ENCODE peak calls at places on chromosome 15, in eight cellular contexts. One of them, this sample, is unnamed.

GRCh38 chr15:82802497-82802896 is 3.4 kb downstream of the FSD2 start:
- DNase-seq in cardiac muscle cell: no peak
- DNase-seq in stomach: no peak
- DNase-seq in mammary epithelial cell: no peak
- DNase-seq in uterus: no peak
- DNase-seq in psoas muscle: no peak
- DNase-seq in CD8-positive, alpha-beta T cell: no peak
- DNase-seq in RWPE1: no peak
- DNase-seq in this sample: no peak

GRCh38 chr15:100241572-100242479 is 99.9 kb downstream of the ADAMTS17 start:
- DNase-seq in cardiac muscle cell: no peak
- DNase-seq in stomach: no peak
- DNase-seq in mammary epithelial cell: peak; percentile 72
- DNase-seq in uterus: no peak
- DNase-seq in RWPE1: peak; percentile 55
- DNase-seq in psoas muscle: peak; percentile 41
- DNase-seq in CD8-positive, alpha-beta T cell: no peak
- DNase-seq in this sample: no peak

GRCh38 chr15:45892182-45892581 is 257.4 kb downstream of the SQOR start:
- DNase-seq in psoas muscle: no peak
- DNase-seq in uterus: peak; percentile 51
- DNase-seq in mammary epithelial cell: peak; percentile 48
- DNase-seq in CD8-positive, alpha-beta T cell: no peak
- DNase-seq in stomach: no peak
- DNase-seq in cardiac muscle cell: no peak
- DNase-seq in RWPE1: peak; percentile 18
- DNase-seq in this sample: peak; percentile 15

GRCh38 chr15:81239190-81239589 is 42.5 kb downstream of the IL16 start:
- DNase-seq in psoas muscle: no peak
- DNase-seq in uterus: no peak
- DNase-seq in RWPE1: no peak
- DNase-seq in stomach: no peak
- DNase-seq in CD8-positive, alpha-beta T cell: no peak
- DNase-seq in cardiac muscle cell: no peak
- DNase-seq in mammary epithelial cell: no peak
- DNase-seq in this sample: no peak

GRCh38 chr15:80031841-80032240 is 27.6 kb upstream of the ZFAND6 start:
- DNase-seq in RWPE1: peak; percentile 34
- DNase-seq in psoas muscle: no peak
- DNase-seq in stomach: no peak
- DNase-seq in uterus: no peak
- DNase-seq in CD8-positive, alpha-beta T cell: no peak
- DNase-seq in cardiac muscle cell: no peak
- DNase-seq in mammary epithelial cell: peak; percentile 30
- DNase-seq in this sample: no peak

GRCh38 chr15:39213385-39213840 is 367.5 kb upstream of the THBS1 start:
- DNase-seq in RWPE1: no peak
- DNase-seq in CD8-positive, alpha-beta T cell: no peak
- DNase-seq in cardiac muscle cell: peak; percentile 94
- DNase-seq in psoas muscle: no peak
- DNase-seq in uterus: no peak
- DNase-seq in stomach: peak; percentile 38
- DNase-seq in mammary epithelial cell: peak; percentile 98
- DNase-seq in this sample: no peak

GRCh38 chr15:66723826-66724731 is 22.0 kb downstream of the SMAD6 start:
- DNase-seq in uterus: no peak
- DNase-seq in psoas muscle: no peak
- DNase-seq in CD8-positive, alpha-beta T cell: no peak
- DNase-seq in cardiac muscle cell: no peak
- DNase-seq in stomach: no peak
- DNase-seq in RWPE1: no peak
- DNase-seq in mammary epithelial cell: no peak
- DNase-seq in this sample: no peak

GRCh38 chr15:101308604-101309435 is 13.8 kb upstream of the SNRPA1 start:
- DNase-seq in mammary epithelial cell: no peak
- DNase-seq in cardiac muscle cell: no peak
- DNase-seq in CD8-positive, alpha-beta T cell: no peak
- DNase-seq in psoas muscle: no peak
- DNase-seq in RWPE1: no peak
- DNase-seq in stomach: peak; percentile 20
- DNase-seq in uterus: no peak
- DNase-seq in this sample: no peak

GRCh38 chr15:101057841-101058407 is 138.8 kb downstream of the LRRK1 start:
- DNase-seq in stomach: peak; percentile 15
- DNase-seq in cardiac muscle cell: no peak
- DNase-seq in RWPE1: no peak
- DNase-seq in uterus: peak; percentile 6
- DNase-seq in psoas muscle: no peak
- DNase-seq in CD8-positive, alpha-beta T cell: no peak
- DNase-seq in mammary epithelial cell: no peak
- DNase-seq in this sample: no peak

GRCh38 chr15:86316216-86316615 is 236.5 kb downstream of the AGBL1 start:
- DNase-seq in RWPE1: no peak
- DNase-seq in stomach: no peak
- DNase-seq in psoas muscle: no peak
- DNase-seq in cardiac muscle cell: no peak
- DNase-seq in CD8-positive, alpha-beta T cell: no peak
- DNase-seq in uterus: no peak
- DNase-seq in mammary epithelial cell: no peak
- DNase-seq in this sample: no peak

GRCh38 chr15:101489236-101489632 is 273 bp downstream of the PCSK6 start:
- DNase-seq in CD8-positive, alpha-beta T cell: no peak
- DNase-seq in cardiac muscle cell: peak; percentile 73
- DNase-seq in RWPE1: peak; percentile 57
- DNase-seq in mammary epithelial cell: no peak
- DNase-seq in stomach: peak; percentile 60
- DNase-seq in uterus: no peak
- DNase-seq in psoas muscle: peak; percentile 69
- DNase-seq in this sample: peak; percentile 41

GRCh38 chr15:27454281-27455060 is 483.5 kb downstream of the GABRG3 start:
- DNase-seq in mammary epithelial cell: peak; percentile 37
- DNase-seq in cardiac muscle cell: no peak
- DNase-seq in CD8-positive, alpha-beta T cell: no peak
- DNase-seq in RWPE1: peak; percentile 35
- DNase-seq in uterus: no peak
- DNase-seq in stomach: no peak
- DNase-seq in psoas muscle: no peak
- DNase-seq in this sample: no peak

GRCh38 chr15:80695911-80696651 is 971 bp downstream of the ABHD17C start:
- DNase-seq in CD8-positive, alpha-beta T cell: peak; percentile 54
- DNase-seq in uterus: peak; percentile 28
- DNase-seq in stomach: peak; percentile 69
- DNase-seq in mammary epithelial cell: peak; percentile 58
- DNase-seq in psoas muscle: peak; percentile 15
- DNase-seq in cardiac muscle cell: peak; percentile 22
- DNase-seq in RWPE1: peak; percentile 78
- DNase-seq in this sample: peak; percentile 53

GRCh38 chr15:75688278-75688557 is 24.4 kb downstream of the CSPG4 start:
- DNase-seq in CD8-positive, alpha-beta T cell: no peak
- DNase-seq in stomach: no peak
- DNase-seq in uterus: no peak
- DNase-seq in psoas muscle: no peak
- DNase-seq in RWPE1: no peak
- DNase-seq in cardiac muscle cell: no peak
- DNase-seq in mammary epithelial cell: no peak
- DNase-seq in this sample: no peak

GRCh38 chr15:43465105-43465504 is 27.9 kb downstream of the TP53BP1 start:
- DNase-seq in cardiac muscle cell: no peak
- DNase-seq in CD8-positive, alpha-beta T cell: no peak
- DNase-seq in mammary epithelial cell: peak; percentile 80
- DNase-seq in stomach: no peak
- DNase-seq in RWPE1: no peak
- DNase-seq in psoas muscle: no peak
- DNase-seq in uterus: no peak
- DNase-seq in this sample: no peak

GRCh38 chr15:62115847-62116246 is 49.1 kb downstream of the C2CD4A start:
- DNase-seq in RWPE1: no peak
- DNase-seq in cardiac muscle cell: no peak
- DNase-seq in stomach: no peak
- DNase-seq in uterus: no peak
- DNase-seq in CD8-positive, alpha-beta T cell: no peak
- DNase-seq in mammary epithelial cell: no peak
- DNase-seq in psoas muscle: no peak
- DNase-seq in this sample: no peak

DNA sequence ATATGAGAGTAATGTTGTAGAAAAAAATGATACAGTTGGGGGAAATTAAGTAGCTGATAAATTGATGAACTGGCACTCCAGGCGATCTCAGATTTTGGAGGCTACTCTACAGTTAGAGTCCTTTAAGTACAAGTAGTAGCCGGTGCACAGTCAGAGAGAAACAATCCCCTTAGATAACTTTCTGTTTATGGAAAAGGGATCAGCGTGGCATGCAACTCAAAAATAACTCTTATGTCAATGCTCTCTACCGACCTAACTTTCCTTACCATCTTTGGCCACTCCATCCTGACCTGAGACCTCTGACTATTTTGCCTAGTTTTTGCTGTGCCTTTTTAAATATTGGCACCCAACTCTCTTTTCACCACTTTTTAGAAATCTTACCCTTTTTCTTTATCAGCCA is 299.6 kb downstream of the UNC13C start:
- DNase-seq in cardiac muscle cell: no peak
- DNase-seq in psoas muscle: no peak
- DNase-seq in stomach: no peak
- DNase-seq in uterus: no peak
- DNase-seq in CD8-positive, alpha-beta T cell: no peak
- DNase-seq in RWPE1: no peak
- DNase-seq in mammary epithelial cell: no peak
- DNase-seq in this sample: no peak
- H3K27ac ChIP-seq in cardiac muscle cell: no peak overlapping the region
- H3K27ac ChIP-seq in psoas muscle: no peak overlapping the region
- H3K27ac ChIP-seq in stomach: no peak overlapping the region
- H3K27ac ChIP-seq in uterus: no peak overlapping the region
- H3K27ac ChIP-seq in CD8-positive, alpha-beta T cell: no peak overlapping the region
- H3K27ac ChIP-seq in RWPE1: no peak overlapping the region
- H3K27ac ChIP-seq in mammary epithelial cell: no peak overlapping the region
- H3K27ac ChIP-seq in this sample: no peak overlapping the region

GRCh38 chr15:97168704-97169475 is 791.6 kb upstream of the ARRDC4 start:
- DNase-seq in stomach: no peak
- DNase-seq in CD8-positive, alpha-beta T cell: no peak
- DNase-seq in psoas muscle: no peak
- DNase-seq in mammary epithelial cell: no peak
- DNase-seq in cardiac muscle cell: no peak
- DNase-seq in RWPE1: no peak
- DNase-seq in uterus: no peak
- DNase-seq in this sample: no peak
- TF ChIP-seq CTCF in stomach: no peak
- TF ChIP-seq CTCF in CD8-positive, alpha-beta T cell: no peak
- TF ChIP-seq CTCF in psoas muscle: no peak
- TF ChIP-seq CTCF in mammary epithelial cell: no peak
- TF ChIP-seq CTCF in cardiac muscle cell: no peak
- TF ChIP-seq CTCF in RWPE1: no peak
- TF ChIP-seq CTCF in uterus: no peak
- TF ChIP-seq CTCF in this sample: no peak

GRCh38 chr15:40367038-40367672 is 9.1 kb downstream of the DISP2 start:
- DNase-seq in stomach: peak; percentile 96
- DNase-seq in cardiac muscle cell: no peak
- DNase-seq in uterus: no peak
- DNase-seq in psoas muscle: peak; percentile 84
- DNase-seq in RWPE1: no peak
- DNase-seq in mammary epithelial cell: no peak
- DNase-seq in CD8-positive, alpha-beta T cell: no peak
- DNase-seq in this sample: peak; percentile 63
- H3K27ac ChIP-seq in stomach: peak overlapping the region; percentile 81
- H3K27ac ChIP-seq in cardiac muscle cell: no peak overlapping the region
- H3K27ac ChIP-seq in uterus: no peak overlapping the region
- H3K27ac ChIP-seq in psoas muscle: peak overlapping the region; percentile 81
- H3K27ac ChIP-seq in RWPE1: peak overlapping the region; percentile 40
- H3K27ac ChIP-seq in mammary epithelial cell: no peak overlapping the region
- H3K27ac ChIP-seq in CD8-positive, alpha-beta T cell: peak overlapping the region; percentile 17
- H3K27ac ChIP-seq in this sample: peak overlapping the region; percentile 46

DNA sequence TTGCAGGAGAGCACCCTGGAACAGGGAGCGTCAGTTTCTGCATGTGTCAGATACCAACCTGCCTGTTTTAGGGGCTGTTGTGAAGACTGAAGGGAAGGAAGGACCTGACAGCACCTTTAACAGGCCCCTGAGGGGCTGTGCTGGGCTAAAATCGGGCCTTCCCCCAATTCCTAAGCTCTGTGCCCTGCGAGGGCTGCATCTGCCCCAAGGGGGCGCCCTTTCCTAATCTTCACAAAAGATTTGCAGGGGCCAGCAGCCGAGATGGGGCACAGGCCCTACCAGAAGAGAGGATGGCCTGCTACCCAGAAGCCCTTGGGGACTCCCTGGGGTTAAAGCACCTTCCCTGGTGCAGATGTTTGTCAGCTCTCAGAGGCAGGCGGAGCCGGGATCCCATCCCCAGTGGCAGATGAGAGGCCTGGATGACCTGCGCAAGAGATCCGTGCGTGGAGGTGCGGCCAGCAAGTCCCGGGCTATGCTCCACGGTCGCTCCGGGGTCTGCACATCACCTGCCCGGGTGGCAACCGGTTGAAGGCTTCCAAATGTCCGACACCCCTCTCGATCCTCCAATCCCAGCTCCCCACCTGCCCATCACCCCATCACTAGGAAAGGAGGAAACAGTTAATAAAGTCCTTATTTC is 53.6 kb downstream of the RHCG start:
- DNase-seq in uterus: no peak
- DNase-seq in mammary epithelial cell: no peak
- DNase-seq in stomach: peak; percentile 31
- DNase-seq in RWPE1: peak; percentile 61
- DNase-seq in psoas muscle: no peak
- DNase-seq in CD8-positive, alpha-beta T cell: no peak
- DNase-seq in cardiac muscle cell: peak; percentile 73
- DNase-seq in this sample: no peak
- TF ChIP-seq CTCF in uterus: no peak
- TF ChIP-seq CTCF in mammary epithelial cell: peak; percentile 82
- TF ChIP-seq CTCF in stomach: peak; percentile 30
- TF ChIP-seq CTCF in RWPE1: peak; percentile 82
- TF ChIP-seq CTCF in psoas muscle: peak; percentile 14
- TF ChIP-seq CTCF in CD8-positive, alpha-beta T cell: no peak
- TF ChIP-seq CTCF in cardiac muscle cell: peak; percentile 81
- TF ChIP-seq CTCF in this sample: peak; percentile 43

DNA sequence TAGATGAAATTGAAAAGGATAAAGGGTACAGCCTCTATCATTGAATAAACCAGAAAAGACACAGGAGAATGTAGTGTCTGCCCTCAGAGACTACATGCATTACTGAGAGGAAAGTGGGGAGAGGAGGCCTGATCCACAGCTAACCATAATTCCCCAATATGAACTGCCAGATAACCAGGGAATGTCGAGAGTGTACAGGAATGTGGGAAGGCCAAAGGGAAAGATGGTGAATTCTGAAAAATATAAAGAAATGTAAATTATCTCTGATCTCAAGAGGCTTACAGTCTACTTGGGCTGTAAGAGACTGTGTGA is 22.3 kb downstream of the MYO1E start:
- DNase-seq in mammary epithelial cell: no peak
- DNase-seq in cardiac muscle cell: no peak
- DNase-seq in uterus: no peak
- DNase-seq in stomach: no peak
- DNase-seq in RWPE1: no peak
- DNase-seq in psoas muscle: no peak
- DNase-seq in CD8-positive, alpha-beta T cell: no peak
- DNase-seq in this sample: no peak
- H3K27ac ChIP-seq in mammary epithelial cell: peak overlapping the region; percentile 99
- H3K27ac ChIP-seq in cardiac muscle cell: no peak overlapping the region
- H3K27ac ChIP-seq in uterus: peak overlapping the region; percentile 78
- H3K27ac ChIP-seq in stomach: peak overlapping the region; percentile 75
- H3K27ac ChIP-seq in RWPE1: peak overlapping the region; percentile 84
- H3K27ac ChIP-seq in psoas muscle: peak overlapping the region; percentile 13
- H3K27ac ChIP-seq in CD8-positive, alpha-beta T cell: no peak overlapping the region
- H3K27ac ChIP-seq in this sample: no peak overlapping the region

This sample was measured in prostate gland.